ENCODE peak calls at places on chromosomes 11 and 22, in nine cellular contexts. C, A, J, K, S, V, E, Q and M are unnamed samples.
A peak's percentile ranks its signal among the peaks of the same experiment; 100 is the strongest.

GRCh38 chr11:9180784-9181183 is 84.4 kb downstream of the DENND5A start:
- DNase-seq in C (no peak), A (no peak), J (no peak), K (no peak), S (no peak), V (no peak), E (no peak), Q (no peak), M (peak; percentile 17)

GRCh38 chr11:62104816-62105610 is 18.8 kb upstream of the INCENP start:
- DNase-seq in C (peak; percentile 55), A (no peak), J (no peak), K (no peak), S (no peak), V (no peak), E (peak; percentile 25), Q (no peak), M (peak; percentile 5)

GRCh38 chr11:76658651-76659650 is 11.6 kb downstream of the LRRC32 start:
- DNase-seq in C (no peak), A (no peak), J (no peak), K (no peak), S (no peak), V (no peak), E (no peak), Q (no peak), M (no peak)

GRCh38 chr11:46294365-46295309 is 17.2 kb downstream of the CREB3L1 start:
- DNase-seq in C (peak; percentile 92), A (peak; percentile 55), J (peak; percentile 85), K (peak; percentile 65), S (no peak), V (no peak), E (no peak), Q (peak; percentile 32), M (peak; percentile 94)

GRCh38 chr11:128886401-128887119 is 4.6 kb upstream of the KCNJ5 start:
- DNase-seq in C (no peak), A (peak; percentile 59), J (peak; percentile 54), K (peak; percentile 35), S (no peak), V (no peak), E (peak; percentile 82), Q (peak; percentile 63), M (no peak)

GRCh38 chr11:34604216-34604615 is 16.7 kb upstream of the EHF start:
- DNase-seq in C (no peak), A (no peak), J (no peak), K (no peak), S (no peak), V (no peak), E (no peak), Q (no peak), M (no peak)

GRCh38 chr11:32219320-32219719 is 128.4 kb downstream of the RCN1 start:
- DNase-seq in C (no peak), A (no peak), J (no peak), K (no peak), S (no peak), V (no peak), E (no peak), Q (no peak), M (no peak)

GRCh38 chr11:26953770-26954392 is 40.0 kb upstream of the FIBIN start:
- DNase-seq in C (no peak), A (no peak), J (no peak), K (no peak), S (no peak), V (no peak), E (no peak), Q (no peak), M (peak; percentile 83)

GRCh38 chr22:32991353-32992115 is 66.6 kb downstream of the SYN3 start:
- DNase-seq in C (no peak), A (no peak), J (no peak), K (no peak), S (no peak), V (no peak), E (no peak), Q (no peak), M (no peak)

GRCh38 chr11:103110406-103110805 is 1.2 kb downstream of the DYNC2H1 start:
- DNase-seq in C (no peak), A (no peak), J (no peak), K (no peak), S (no peak), V (no peak), E (no peak), Q (no peak), M (peak; percentile 49)

GRCh38 chr22:33919591-33920501 is at the start of gene LARGE1:
- DNase-seq in C (no peak), A (peak; percentile 43), J (peak; percentile 78), K (peak; percentile 63), S (no peak), V (peak; percentile 34), E (peak; percentile 65), Q (peak; percentile 65), M (no peak)

GRCh38 chr11:57202282-57202681 is 20.5 kb downstream of the LRRC55 start:
- DNase-seq in C (no peak), A (no peak), J (no peak), K (no peak), S (no peak), V (no peak), E (no peak), Q (no peak), M (no peak)

GRCh38 chr11:122910775-122911174 is 28.2 kb downstream of the JHY start:
- DNase-seq in C (no peak), A (no peak), J (peak; percentile 41), K (no peak), S (no peak), V (no peak), E (no peak), Q (no peak), M (peak; percentile 20)

GRCh38 chr11:131924001-131924400 is 553.6 kb downstream of the NTM start:
- DNase-seq in C (no peak), A (no peak), J (no peak), K (no peak), S (no peak), V (no peak), E (no peak), Q (no peak), M (no peak)

DNA sequence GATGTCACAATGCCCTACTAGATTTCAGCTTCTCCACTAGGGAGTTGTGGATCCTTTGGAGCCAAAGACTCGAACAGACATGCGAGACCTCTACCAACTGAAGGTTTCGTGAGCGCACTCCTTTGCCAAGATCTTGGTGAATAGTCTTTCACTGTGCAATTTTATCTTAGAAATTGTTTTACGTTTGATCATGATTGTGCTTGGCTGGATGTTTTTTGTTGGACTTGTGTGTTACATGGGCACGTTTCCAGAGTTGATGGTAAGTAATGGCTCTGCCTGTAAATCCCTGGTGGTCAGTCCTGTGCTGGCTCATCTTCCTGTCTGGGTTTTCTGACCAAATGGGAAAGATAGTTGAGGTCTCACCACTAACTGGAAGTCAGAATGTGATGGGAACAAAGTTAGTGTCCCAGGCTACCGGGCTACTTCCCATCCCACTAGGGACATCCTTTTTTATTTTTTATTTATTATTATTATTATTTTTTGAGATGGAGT is at the start of gene MISFA:
- DNase-seq in C (no peak), A (no peak), J (no peak), K (no peak), S (no peak), V (no peak), E (no peak), Q (no peak), M (no peak)
- TF ChIP-seq CTCF in C (no peak), A (no peak), J (no peak), K (no peak), S (no peak), V (no peak), E (no peak), Q (no peak), M (no peak)

DNA sequence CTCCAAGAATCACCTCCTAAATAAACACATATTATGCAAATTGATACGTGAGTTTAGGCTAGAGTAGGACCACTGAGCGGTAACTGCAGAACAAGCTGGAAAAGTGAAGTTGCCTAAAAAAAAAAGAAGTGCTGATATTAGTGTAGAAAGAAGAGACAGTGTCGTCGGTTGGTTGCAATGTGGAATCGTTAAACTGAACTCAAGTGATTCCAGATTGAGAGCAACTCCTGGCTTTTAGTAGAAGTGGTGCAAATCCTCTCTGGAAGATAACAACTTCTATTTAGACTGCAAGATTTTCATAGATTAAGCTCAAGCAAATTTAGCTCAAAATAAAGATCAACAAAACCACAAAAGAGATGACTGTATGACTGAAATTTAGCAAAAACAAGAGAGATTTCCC is 97.0 kb upstream of the PGR start:
- DNase-seq in C (no peak), A (no peak), J (no peak), K (no peak), S (no peak), V (no peak), E (no peak), Q (no peak), M (no peak)
- TF ChIP-seq CTCF in C (no peak), A (no peak), J (no peak), K (no peak), S (no peak), V (no peak), E (no peak), Q (no peak), M (no peak)

GRCh38 chr11:79456501-79456900 is 15.7 kb upstream of the TENM4 start:
- DNase-seq in C (no peak), A (no peak), J (no peak), K (no peak), S (no peak), V (no peak), E (no peak), Q (no peak), M (no peak)

GRCh38 chr11:79466411-79466810 is 25.6 kb upstream of the TENM4 start:
- DNase-seq in C (no peak), A (no peak), J (no peak), K (no peak), S (no peak), V (no peak), E (no peak), Q (no peak), M (peak; percentile 65)

GRCh38 chr11:79458712-79459111 is 17.9 kb upstream of the TENM4 start:
- DNase-seq in C (no peak), A (no peak), J (no peak), K (no peak), S (no peak), V (no peak), E (no peak), Q (no peak), M (no peak)

GRCh38 chr11:79465160-79465559 is 24.3 kb upstream of the TENM4 start:
- DNase-seq in C (no peak), A (no peak), J (no peak), K (no peak), S (no peak), V (no peak), E (no peak), Q (no peak), M (no peak)

DNA sequence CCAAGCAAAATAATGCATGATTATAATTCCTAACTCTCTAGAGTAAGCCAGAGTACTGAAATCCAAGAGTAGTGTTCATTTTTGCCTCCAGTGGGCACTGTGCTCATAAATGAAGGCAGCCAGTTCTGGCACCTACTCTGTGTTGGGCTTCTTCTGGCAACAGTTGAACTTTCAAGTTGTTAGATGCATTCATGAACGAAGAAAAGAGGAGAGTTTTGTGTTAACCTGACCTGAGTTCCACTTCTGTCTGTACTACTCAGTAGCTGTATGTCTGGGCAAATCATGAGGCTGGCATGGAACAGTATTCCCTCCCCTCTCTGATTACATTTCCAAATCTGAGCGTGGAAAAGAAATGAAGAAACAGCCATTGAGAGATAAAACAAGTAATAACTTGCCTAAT is 20.3 kb upstream of the TENM4 start:
- DNase-seq in C (no peak), A (peak; percentile 64), J (peak; percentile 64), K (peak; percentile 40), S (no peak), V (no peak), E (no peak), Q (no peak), M (peak; percentile 51)
- TF ChIP-seq CTCF in C (peak; percentile 62), A (peak; percentile 23), J (peak; percentile 79), K (peak; percentile 67), S (no peak), V (peak; percentile 71), E (no peak), Q (peak; percentile 20), M (peak; percentile 76)

GRCh38 chr11:134140961-134141490 is 72.2 kb downstream of the JAM3 start:
- DNase-seq in C (no peak), A (no peak), J (no peak), K (no peak), S (no peak), V (no peak), E (no peak), Q (no peak), M (no peak)
- TF ChIP-seq CTCF in C (no peak), A (no peak), J (no peak), K (no peak), S (no peak), V (no peak), E (no peak), Q (no peak), M (no peak)